ENCODE peak calls at places on chromosomes 11 and 22, in five cellular contexts. One of them, this sample, is unnamed.
A peak's percentile ranks its signal among the peaks of the same experiment; 100 is the strongest.

GRCh38 chr11:111001091-111001430 is 244.5 kb upstream of the POU2AF2 start:
- DNase-seq in testis: no peak
- DNase-seq in body of pancreas: no peak
- DNase-seq in tibial nerve: no peak
- DNase-seq in prostate gland: no peak
- DNase-seq in this sample: no peak

GRCh38 chr11:132396318-132396717 is 1025.9 kb downstream of the NTM start:
- DNase-seq in prostate gland: no peak
- DNase-seq in body of pancreas: no peak
- DNase-seq in testis: no peak
- DNase-seq in tibial nerve: no peak
- DNase-seq in this sample: no peak

GRCh38 chr11:34209809-34210208 is 104.4 kb downstream of the NAT10 start:
- DNase-seq in tibial nerve: no peak
- DNase-seq in testis: no peak
- DNase-seq in prostate gland: no peak
- DNase-seq in body of pancreas: no peak
- DNase-seq in this sample: no peak

GRCh38 chr11:75495749-75496641 is 29.7 kb downstream of the GDPD5 start:
- DNase-seq in prostate gland: no peak
- DNase-seq in tibial nerve: no peak
- DNase-seq in testis: no peak
- DNase-seq in body of pancreas: no peak
- DNase-seq in this sample: no peak

GRCh38 chr11:83070044-83070877 is 1.4 kb downstream of the RAB30 start:
- DNase-seq in testis: no peak
- DNase-seq in prostate gland: no peak
- DNase-seq in body of pancreas: no peak
- DNase-seq in tibial nerve: no peak
- DNase-seq in this sample: peak; percentile 20

GRCh38 chr11:13668102-13668956 is at the start of gene FAR1:
- DNase-seq in tibial nerve: peak; percentile 90
- DNase-seq in testis: peak; percentile 98
- DNase-seq in body of pancreas: peak; percentile 98
- DNase-seq in prostate gland: peak; percentile 98
- DNase-seq in this sample: peak; percentile 96

GRCh38 chr11:60924906-60925684 is 835 bp downstream of the TMEM132A start:
- DNase-seq in body of pancreas: no peak
- DNase-seq in prostate gland: no peak
- DNase-seq in tibial nerve: no peak
- DNase-seq in testis: no peak
- DNase-seq in this sample: no peak

GRCh38 chr22:19880786-19881569 is 26.3 kb upstream of the GNB1L start:
- DNase-seq in tibial nerve: peak; percentile 38
- DNase-seq in body of pancreas: peak; percentile 14
- DNase-seq in testis: no peak
- DNase-seq in prostate gland: no peak
- DNase-seq in this sample: no peak

GRCh38 chr11:10550503-10550902 is 9.5 kb upstream of the RNF141 start:
- DNase-seq in testis: no peak
- DNase-seq in prostate gland: no peak
- DNase-seq in tibial nerve: no peak
- DNase-seq in body of pancreas: no peak
- DNase-seq in this sample: no peak

GRCh38 chr11:61061081-61061826 is 41.0 kb upstream of the CD5 start:
- DNase-seq in body of pancreas: no peak
- DNase-seq in testis: no peak
- DNase-seq in prostate gland: no peak
- DNase-seq in tibial nerve: no peak
- DNase-seq in this sample: no peak

GRCh38 chr11:128757235-128757711 is 63.4 kb downstream of the FLI1 start:
- DNase-seq in testis: peak; percentile 31
- DNase-seq in body of pancreas: no peak
- DNase-seq in tibial nerve: peak; percentile 27
- DNase-seq in prostate gland: no peak
- DNase-seq in this sample: no peak

GRCh38 chr11:65646921-65647701 is 9.2 kb downstream of the SIPA1 start:
- DNase-seq in body of pancreas: peak; percentile 69
- DNase-seq in tibial nerve: no peak
- DNase-seq in testis: no peak
- DNase-seq in prostate gland: peak; percentile 58
- DNase-seq in this sample: peak; percentile 55

GRCh38 chr11:64862914-64863313 is 15.5 kb downstream of the EHD1 start:
- DNase-seq in prostate gland: no peak
- DNase-seq in body of pancreas: no peak
- DNase-seq in tibial nerve: no peak
- DNase-seq in testis: no peak
- DNase-seq in this sample: peak; percentile 60

GRCh38 chr11:116233581-116233980 is 539.2 kb downstream of the BUD13 start:
- DNase-seq in tibial nerve: no peak
- DNase-seq in prostate gland: no peak
- DNase-seq in testis: no peak
- DNase-seq in body of pancreas: no peak
- DNase-seq in this sample: no peak

GRCh38 chr11:836700-837099 is 3.9 kb downstream of the CD151 start:
- DNase-seq in body of pancreas: no peak
- DNase-seq in tibial nerve: no peak
- DNase-seq in testis: no peak
- DNase-seq in prostate gland: no peak
- DNase-seq in this sample: no peak

GRCh38 chr11:837990-838307 is 4.4 kb downstream of the POLR2L start:
- DNase-seq in body of pancreas: no peak
- DNase-seq in tibial nerve: no peak
- DNase-seq in testis: no peak
- DNase-seq in prostate gland: no peak
- DNase-seq in this sample: no peak

GRCh38 chr11:836274-836673 is 3.5 kb downstream of the CD151 start:
- DNase-seq in prostate gland: no peak
- DNase-seq in tibial nerve: no peak
- DNase-seq in testis: no peak
- DNase-seq in body of pancreas: no peak
- DNase-seq in this sample: no peak

GRCh38 chr11:838441-839279 is 3.7 kb downstream of the POLR2L start:
- DNase-seq in body of pancreas: peak; percentile 72
- DNase-seq in testis: no peak
- DNase-seq in prostate gland: no peak
- DNase-seq in tibial nerve: no peak
- DNase-seq in this sample: no peak

GRCh38 chr11:837189-837989 is 4.6 kb downstream of the CD151 start:
- DNase-seq in tibial nerve: no peak
- DNase-seq in testis: no peak
- DNase-seq in prostate gland: no peak
- DNase-seq in body of pancreas: no peak
- DNase-seq in this sample: no peak
- TF ChIP-seq POLR2A in tibial nerve: no peak
- TF ChIP-seq POLR2A in testis: no peak
- TF ChIP-seq POLR2A in prostate gland: no peak
- TF ChIP-seq POLR2A in body of pancreas: no peak
- TF ChIP-seq POLR2A in this sample: no peak

DNA sequence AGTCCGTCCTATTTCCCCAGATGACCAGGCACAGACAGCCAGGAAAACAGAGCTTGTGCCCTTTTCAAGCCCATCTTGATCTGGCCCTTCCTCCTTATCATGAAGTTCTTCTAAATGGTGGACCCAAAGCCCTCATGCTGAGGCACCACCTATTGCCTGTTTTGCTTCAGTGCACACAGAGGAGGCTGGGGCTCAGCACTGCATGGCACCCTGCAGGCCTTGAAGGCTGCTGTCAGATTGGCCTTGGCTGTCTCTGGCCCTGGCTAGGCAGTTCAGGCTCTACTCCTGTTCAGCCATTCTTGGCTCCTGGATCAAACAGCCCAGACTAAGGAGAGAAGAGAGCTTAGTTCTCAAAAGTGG is 49.2 kb downstream of the OTOG start:
- DNase-seq in tibial nerve: no peak
- DNase-seq in prostate gland: no peak
- DNase-seq in body of pancreas: no peak
- DNase-seq in testis: peak; percentile 7
- DNase-seq in this sample: no peak
- H3K27me3 ChIP-seq in tibial nerve: no peaks in the 10 kb centered on the region
- H3K27me3 ChIP-seq in prostate gland: no peaks in the 10 kb centered on the region
- H3K27me3 ChIP-seq in body of pancreas: no peaks in the 10 kb centered on the region
- H3K27me3 ChIP-seq in testis: no peaks in the 10 kb centered on the region
- H3K27me3 ChIP-seq in this sample: no peaks in the 10 kb centered on the region

GRCh38 chr11:120457996-120458395 is 53.6 kb upstream of the GRIK4 start:
- DNase-seq in prostate gland: no peak
- DNase-seq in tibial nerve: no peak
- DNase-seq in testis: no peak
- DNase-seq in body of pancreas: no peak
- DNase-seq in this sample: no peak

GRCh38 chr11:120455487-120455886 is 56.1 kb upstream of the GRIK4 start:
- DNase-seq in body of pancreas: no peak
- DNase-seq in testis: no peak
- DNase-seq in prostate gland: no peak
- DNase-seq in tibial nerve: no peak
- DNase-seq in this sample: no peak
- TF ChIP-seq POLR2A in body of pancreas: no peak
- TF ChIP-seq POLR2A in testis: no peak
- TF ChIP-seq POLR2A in prostate gland: no peak
- TF ChIP-seq POLR2A in tibial nerve: no peak
- TF ChIP-seq POLR2A in this sample: no peak

DNA sequence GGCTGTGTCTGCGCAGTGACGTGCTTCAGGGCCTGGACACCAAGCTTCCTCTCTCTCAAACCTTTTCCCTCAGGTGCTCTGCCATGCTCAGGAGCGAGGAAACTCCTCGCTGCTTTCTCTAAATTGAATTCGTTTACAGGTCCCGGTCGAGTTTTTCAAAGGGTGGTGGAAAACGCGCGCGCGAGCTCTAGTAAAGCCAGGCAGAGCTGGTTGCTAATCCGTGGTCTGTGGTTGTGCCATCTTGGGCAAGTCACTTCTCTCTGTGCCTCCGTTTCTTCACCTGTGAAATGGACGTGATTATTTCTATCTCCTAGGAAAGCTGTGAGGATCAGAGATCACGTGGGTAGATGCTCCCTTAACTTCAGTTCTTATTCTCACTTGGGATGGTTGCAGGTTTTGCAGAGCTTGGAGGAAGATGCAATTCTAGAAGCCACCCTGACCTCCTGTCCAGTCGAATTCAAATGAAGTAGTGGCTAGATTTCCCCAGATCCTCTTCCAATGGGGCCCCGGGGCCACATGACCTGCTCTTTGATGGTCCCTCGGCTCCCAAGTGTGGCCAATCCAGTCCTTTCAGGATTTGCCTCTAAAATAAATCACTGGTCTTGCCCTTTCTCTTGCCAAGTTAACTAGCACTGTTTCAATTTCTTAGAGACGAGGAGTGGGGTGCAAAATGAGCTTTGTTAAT is 10.5 kb upstream of the ALX4 start:
- DNase-seq in prostate gland: no peak
- DNase-seq in tibial nerve: no peak
- DNase-seq in body of pancreas: no peak
- DNase-seq in testis: no peak
- DNase-seq in this sample: no peak
- H3K27me3 ChIP-seq in prostate gland: peaks cover 59% of the 10 kb centered on the region
- H3K27me3 ChIP-seq in tibial nerve: peaks cover 3% of the 10 kb centered on the region
- H3K27me3 ChIP-seq in body of pancreas: peaks cover 36% of the 10 kb centered on the region
- H3K27me3 ChIP-seq in testis: no peaks in the 10 kb centered on the region
- H3K27me3 ChIP-seq in this sample: peaks cover 51% of the 10 kb centered on the region

DNA sequence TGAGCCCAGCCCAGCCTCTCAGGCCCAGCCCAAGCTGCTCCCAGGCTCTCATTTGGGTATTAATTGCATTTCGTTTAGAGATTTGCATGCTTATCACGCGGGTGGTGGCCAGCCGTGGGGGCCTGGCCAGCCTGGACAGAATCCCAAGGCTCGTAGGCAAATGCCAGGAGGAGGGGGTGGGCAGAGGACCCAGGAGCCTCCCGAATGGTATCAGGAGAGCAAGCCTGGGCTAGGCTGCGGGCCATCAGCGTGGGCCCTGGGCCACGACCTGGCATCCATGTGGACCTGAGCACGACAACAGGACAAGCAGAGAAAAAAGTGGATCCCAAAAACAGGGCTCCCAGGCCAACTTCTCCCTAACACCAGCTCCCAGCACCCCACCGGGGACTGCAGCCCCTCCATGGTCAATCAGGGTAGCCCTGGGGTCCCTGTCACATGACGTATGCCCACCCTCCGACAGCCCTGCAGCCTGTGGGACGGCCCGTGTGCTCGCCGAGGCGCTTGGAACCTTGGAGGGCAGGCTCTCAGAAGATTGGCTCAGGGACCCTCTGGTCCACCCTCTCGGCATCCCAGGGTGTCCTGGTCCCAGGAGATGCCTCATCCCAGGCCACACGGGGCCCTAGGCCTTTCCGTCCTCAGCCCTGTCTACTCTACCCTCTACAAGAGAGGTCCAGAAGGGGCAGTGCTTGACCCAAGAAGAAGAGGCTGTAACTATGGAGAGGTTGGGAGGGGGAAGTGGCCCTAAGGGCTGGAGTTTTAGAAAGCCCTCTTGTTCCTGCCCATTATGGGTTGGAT is 8.8 kb downstream of the ASCL2 start:
- DNase-seq in prostate gland: peak; percentile 3
- DNase-seq in body of pancreas: no peak
- DNase-seq in testis: peak; percentile 9
- DNase-seq in tibial nerve: no peak
- DNase-seq in this sample: no peak
- TF ChIP-seq POLR2A in prostate gland: no peak
- TF ChIP-seq POLR2A in body of pancreas: no peak
- TF ChIP-seq POLR2A in testis: no peak
- TF ChIP-seq POLR2A in tibial nerve: no peak
- TF ChIP-seq POLR2A in this sample: no peak

GRCh38 chr11:45757672-45758071 is 47.3 kb upstream of the SLC35C1 start:
- DNase-seq in prostate gland: no peak
- DNase-seq in body of pancreas: no peak
- DNase-seq in tibial nerve: no peak
- DNase-seq in testis: no peak
- DNase-seq in this sample: no peak
- H3K27me3 ChIP-seq in prostate gland: no peaks in the 10 kb centered on the region
- H3K27me3 ChIP-seq in body of pancreas: no peaks in the 10 kb centered on the region
- H3K27me3 ChIP-seq in tibial nerve: no peaks in the 10 kb centered on the region
- H3K27me3 ChIP-seq in testis: no peaks in the 10 kb centered on the region
- H3K27me3 ChIP-seq in this sample: no peaks in the 10 kb centered on the region

DNA sequence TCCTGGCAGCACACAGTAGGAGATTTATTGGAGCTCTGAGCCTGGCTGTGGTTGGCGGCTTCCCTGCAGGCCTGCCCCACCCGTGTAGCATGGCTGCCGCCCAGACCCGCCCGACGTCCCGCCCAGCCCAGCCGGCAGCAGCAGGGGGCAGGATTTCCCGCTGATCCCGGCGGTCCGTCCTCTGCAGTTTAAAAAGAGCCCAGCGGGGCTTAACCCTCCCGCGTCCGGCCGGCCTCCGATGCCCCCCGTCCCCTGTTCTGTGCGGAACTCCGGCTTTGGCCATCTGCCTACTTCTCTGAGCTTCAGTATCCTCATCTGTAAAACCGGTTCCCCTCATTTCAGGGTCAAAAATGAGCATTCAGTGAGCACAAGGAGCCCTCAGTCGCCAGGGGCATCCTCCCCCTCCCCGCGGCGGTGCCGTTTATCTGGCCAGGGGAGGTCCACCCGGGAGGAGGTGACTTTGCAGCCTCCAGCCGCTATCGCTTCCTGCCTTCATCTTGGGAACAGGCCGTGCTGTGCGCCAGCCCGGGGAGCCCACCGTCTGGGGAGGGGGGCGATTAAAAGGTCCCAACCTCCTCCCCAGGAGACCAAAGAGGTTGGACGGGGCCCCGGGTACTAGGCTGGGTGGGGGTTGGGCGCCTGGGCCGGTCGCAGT is at the start of gene GAS2L1:
- DNase-seq in testis: peak; percentile 89
- DNase-seq in body of pancreas: peak; percentile 83
- DNase-seq in tibial nerve: peak; percentile 72
- DNase-seq in prostate gland: peak; percentile 83
- DNase-seq in this sample: peak; percentile 81
- TF ChIP-seq POLR2A in testis: no peak
- TF ChIP-seq POLR2A in body of pancreas: no peak
- TF ChIP-seq POLR2A in tibial nerve: no peak
- TF ChIP-seq POLR2A in prostate gland: no peak
- TF ChIP-seq POLR2A in this sample: no peak

This sample was measured in thyroid gland.